ENCODE peak calls at places on chromosomes 12 and 14, in seven cellular contexts. K is CD4-positive, alpha-beta memory T cell; I is aorta; G is heart left ventricle; W is mucosa of descending colon; B is OCI-LY7; M is ascending aorta. Y is an unnamed sample.

GRCh38 chr12:98154850-98155249 is 360.5 kb upstream of the TMPO start:
- DNase-seq in B (peak), W (peak), M (no peak), K (no peak), G (no peak), I (no peak), Y (no peak)

GRCh38 chr12:98352218-98352811 is 163.1 kb upstream of the TMPO start:
- DNase-seq in M (no peak), G (no peak), W (no peak), K (no peak), I (no peak), B (no peak), Y (no peak)

GRCh38 chr14:95156765-95157194 is 549 bp downstream of the DICER1 start:
- DNase-seq in W (peak), G (peak), B (peak), M (no peak), K (no peak), I (peak), Y (peak)

GRCh38 chr12:53805801-53806200 is 54.0 kb upstream of the CISTR start:
- DNase-seq in B (no peak), I (no peak), W (no peak), M (no peak), G (no peak), K (no peak), Y (no peak)

GRCh38 chr14:68012861-68013260 is 193.3 kb downstream of the RAD51B start:
- DNase-seq in W (no peak), I (no peak), B (no peak), M (no peak), K (no peak), G (no peak), Y (no peak)

GRCh38 chr12:71551529-71551928 is 111.9 kb downstream of the LGR5 start:
- DNase-seq in K (no peak), I (no peak), M (no peak), W (no peak), G (no peak), B (peak), Y (no peak)

GRCh38 chr12:76123301-76124212 is 39.1 kb upstream of the NAP1L1 start:
- DNase-seq in K (no peak), W (no peak), B (no peak), I (no peak), G (no peak), M (no peak), Y (no peak)

GRCh38 chr12:109729837-109730200 is 16.2 kb downstream of the FAM222A start:
- DNase-seq in G (peak), W (no peak), K (no peak), M (no peak), I (peak), B (no peak), Y (no peak)

GRCh38 chr12:12745576-12746211 is 28.5 kb downstream of the CDKN1B start:
- DNase-seq in M (no peak), W (no peak), B (no peak), K (no peak), G (no peak), I (no peak), Y (no peak)

GRCh38 chr14:100688598-100689499 is 37.8 kb upstream of the DLK1 start:
- DNase-seq in I (no peak), B (no peak), M (no peak), G (no peak), W (no peak), K (no peak), Y (no peak)

GRCh38 chr12:5665615-5666014 is 233.7 kb downstream of the NTF3 start:
- DNase-seq in W (no peak), B (no peak), G (no peak), I (peak), M (no peak), K (no peak), Y (no peak)

GRCh38 chr12:108151505-108152178 is 22.6 kb downstream of the WSCD2 start:
- DNase-seq in K (no peak), G (no peak), W (no peak), I (no peak), M (no peak), B (no peak), Y (no peak)

GRCh38 chr12:25784669-25785068 is 173.8 kb upstream of the RASSF8 start:
- DNase-seq in I (no peak), K (no peak), G (no peak), M (no peak), W (no peak), B (no peak), Y (no peak)
- H3K4me3 ChIP-seq in I (no peak), K (no peak), G (no peak), M (no peak), W (no peak), B (no peak), Y (no peak)

DNA sequence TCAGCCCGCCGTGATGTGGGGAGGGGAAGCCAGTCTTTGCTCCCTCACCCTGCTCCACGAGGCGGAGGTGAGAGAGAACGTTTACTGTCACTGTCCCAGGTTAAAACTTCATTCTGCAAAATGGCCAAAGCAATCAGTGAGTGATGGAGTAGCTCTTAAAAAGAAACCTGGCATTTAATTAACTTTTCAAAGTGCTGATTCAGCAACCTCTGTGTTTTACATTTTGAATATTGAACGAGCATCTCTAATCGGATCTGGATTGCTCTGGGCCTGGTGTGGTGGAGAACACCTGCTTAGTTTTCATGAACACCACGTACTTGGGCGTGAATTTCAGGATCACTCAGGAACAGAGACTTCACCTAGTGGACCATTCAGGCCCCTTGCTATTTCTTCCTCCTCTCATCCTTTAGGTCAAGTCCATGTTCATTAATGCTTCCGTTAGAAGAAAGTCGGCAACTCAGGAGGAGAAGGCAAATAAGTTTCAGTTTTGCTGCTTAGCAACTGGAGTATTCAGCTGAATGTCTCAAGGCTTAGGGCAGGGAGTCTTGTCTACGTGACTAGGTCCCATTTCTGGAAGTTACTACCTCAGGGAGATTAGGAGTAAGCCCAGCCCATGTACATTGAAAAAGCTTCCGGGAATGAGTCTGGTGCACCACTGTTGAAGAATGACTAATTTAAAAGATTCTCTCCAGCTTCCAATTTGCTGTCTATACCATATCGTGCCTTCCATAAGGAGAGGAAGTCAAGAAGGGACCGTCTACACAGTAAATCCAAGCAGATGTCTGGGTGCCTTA is 68.2 kb downstream of the IFT43 start:
- DNase-seq in W (no peak), K (no peak), M (no peak), I (no peak), B (no peak), G (no peak), Y (no peak)
- H3K4me3 ChIP-seq in W (no peak), K (no peak), M (no peak), I (no peak), B (no peak), G (no peak), Y (no peak)

DNA sequence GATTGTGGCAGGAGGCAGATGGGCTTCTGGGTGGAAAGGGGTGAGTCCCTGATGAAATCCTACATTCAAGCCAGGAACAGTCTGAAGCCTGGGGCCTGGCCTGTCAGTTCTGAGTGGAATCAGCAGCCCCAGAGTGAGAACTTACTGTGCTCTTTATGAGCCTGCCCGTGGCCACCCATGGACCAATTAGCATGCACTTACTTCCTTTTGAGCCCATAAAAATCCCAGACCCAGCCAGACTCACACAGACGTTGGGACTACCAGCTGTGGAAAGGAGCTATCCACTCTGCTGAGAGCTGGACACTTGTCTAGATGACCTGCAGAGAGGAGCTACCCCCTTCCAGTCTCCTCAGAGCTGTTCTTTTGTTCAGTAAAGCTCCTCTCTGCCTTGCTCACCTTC is 104.5 kb downstream of the MNAT1 start:
- DNase-seq in K (no peak), I (no peak), W (no peak), B (no peak), G (no peak), M (no peak), Y (no peak)
- H3K4me3 ChIP-seq in K (no peak), I (no peak), W (no peak), B (no peak), G (no peak), M (no peak), Y (no peak)

GRCh38 chr14:88005978-88006851 is 1.3 kb downstream of the GPR65 start:
- DNase-seq in W (peak), M (no peak), B (peak), G (no peak), I (peak), K (peak), Y (no peak)
- H3K4me3 ChIP-seq in W (no peak), M (peak), B (peak), G (no peak), I (no peak), K (peak), Y (no peak)

GRCh38 chr12:9702239-9702638 is 30.7 kb downstream of the CLECL1 start:
- DNase-seq in G (no peak), M (no peak), I (no peak), W (no peak), B (no peak), K (peak), Y (no peak)
- H3K4me3 ChIP-seq in G (no peak), M (no peak), I (no peak), W (no peak), B (no peak), K (peak), Y (no peak)

GRCh38 chr14:102138535-102138934 is 1.2 kb upstream of the WDR20 start:
- DNase-seq in K (no peak), W (no peak), M (no peak), I (no peak), B (no peak), G (no peak), Y (no peak)

GRCh38 chr14:102140027-102140749 is 491 bp downstream of the WDR20 start:
- DNase-seq in K (peak), G (peak), W (peak), I (peak), M (no peak), B (peak), Y (no peak)

GRCh38 chr14:102140750-102141145 is 1.1 kb downstream of the WDR20 start:
- DNase-seq in G (no peak), I (no peak), W (no peak), K (no peak), M (no peak), B (no peak), Y (no peak)

GRCh38 chr14:102139248-102140026 is at the start of gene WDR20:
- DNase-seq in K (peak), B (peak), I (peak), M (peak), G (peak), W (peak), Y (peak)

DNA sequence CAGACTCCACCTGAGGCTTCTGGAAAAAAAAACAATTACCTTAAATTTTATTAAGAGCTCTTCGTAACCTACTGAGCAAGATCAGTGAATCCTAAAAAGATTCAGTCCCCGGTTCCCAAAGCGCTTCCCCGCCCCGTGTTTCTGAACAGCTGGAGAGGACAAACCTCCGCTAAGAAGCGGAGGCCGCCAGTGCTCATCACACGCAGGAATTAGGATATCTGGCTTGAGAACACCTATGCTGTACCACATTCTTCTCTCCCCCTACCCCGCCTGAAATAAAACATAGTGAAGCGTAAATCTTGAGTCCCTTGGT is 806 bp upstream of the WDR20 start:
- DNase-seq in W (no peak), I (no peak), K (no peak), B (no peak), G (no peak), M (no peak), Y (no peak)
- H3K4me3 ChIP-seq in W (peak), I (peak), K (peak), B (peak), G (peak), M (peak), Y (peak)

GRCh38 chr12:14216405-14217294 is 148.8 kb upstream of the ATF7IP start:
- DNase-seq in W (no peak), G (no peak), K (peak), M (no peak), I (no peak), B (no peak), Y (no peak)
- H3K4me3 ChIP-seq in W (no peak), G (no peak), K (peak), M (peak), I (no peak), B (peak), Y (peak)

DNA sequence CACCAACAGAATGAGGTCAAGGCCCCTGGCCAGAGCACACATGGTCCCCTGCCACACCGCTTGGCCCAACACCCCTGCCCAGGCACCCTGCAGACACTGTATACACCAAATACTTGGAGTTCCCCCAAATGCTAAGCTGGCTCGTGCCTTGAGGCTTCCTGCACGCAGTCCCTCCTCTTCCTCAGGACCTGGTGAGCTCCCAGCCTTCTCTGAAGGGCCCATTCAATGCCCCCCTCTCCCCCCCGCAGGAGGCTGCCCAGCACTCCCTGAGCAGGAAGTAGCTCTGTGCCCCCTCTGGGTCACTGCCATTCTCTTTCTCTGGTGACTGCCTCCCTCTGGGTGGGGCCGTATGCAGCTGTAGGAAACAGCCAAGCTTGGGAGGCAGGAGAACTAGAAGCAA is 75.3 kb downstream of the ITPK1 start:
- DNase-seq in B (no peak), I (no peak), M (no peak), K (no peak), G (peak), W (peak), Y (no peak)
- H3K4me3 ChIP-seq in B (no peak), I (no peak), M (no peak), K (no peak), G (no peak), W (no peak), Y (no peak)

GRCh38 chr12:85274076-85274415 is 6.0 kb upstream of the ALX1 start:
- DNase-seq in B (no peak), M (no peak), K (no peak), I (no peak), G (no peak), W (no peak), Y (no peak)

GRCh38 chr12:85278598-85279448 is 1.2 kb upstream of the ALX1 start:
- DNase-seq in M (no peak), B (no peak), W (no peak), I (no peak), K (no peak), G (no peak), Y (no peak)

GRCh38 chr12:85275359-85275758 is 4.7 kb upstream of the ALX1 start:
- DNase-seq in W (no peak), B (no peak), I (no peak), G (no peak), M (no peak), K (no peak), Y (no peak)

GRCh38 chr12:85277900-85278597 is 2.0 kb upstream of the ALX1 start:
- DNase-seq in K (no peak), I (peak), G (no peak), W (peak), B (no peak), M (no peak), Y (no peak)

DNA sequence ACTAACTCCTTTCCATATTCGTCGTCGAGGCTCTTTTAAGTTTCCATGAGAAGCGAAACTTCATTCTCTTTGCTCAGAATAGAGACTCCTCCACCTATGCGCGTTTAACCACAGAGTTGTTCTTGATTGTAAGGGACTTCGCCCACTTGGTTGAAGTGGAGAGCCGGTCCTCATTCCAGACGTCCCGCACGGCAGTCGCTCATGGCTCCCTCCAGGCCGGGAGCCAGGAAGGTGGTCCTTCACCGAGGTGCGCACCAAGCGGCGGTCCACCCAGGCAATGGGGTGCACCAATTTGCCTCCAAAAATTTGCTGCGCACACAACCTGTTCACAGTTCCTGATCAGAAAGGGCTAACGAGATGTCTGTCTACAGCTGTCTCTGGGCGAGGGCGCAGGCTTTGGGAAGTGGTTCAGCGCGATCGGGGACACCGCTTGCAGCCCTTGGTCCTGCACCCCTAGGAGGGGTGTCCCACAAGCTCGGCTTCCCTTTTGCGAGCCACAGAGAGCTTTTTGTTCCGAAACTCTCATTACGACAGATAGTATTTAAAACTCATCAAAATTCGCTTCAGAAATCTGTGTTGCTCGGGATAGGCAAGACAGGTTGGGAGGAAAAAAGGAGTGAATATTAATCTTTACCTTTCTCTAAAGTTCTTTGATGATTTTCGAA is 6.5 kb upstream of the ALX1 start:
- DNase-seq in G (no peak), M (no peak), I (peak), K (no peak), W (no peak), B (no peak), Y (no peak)
- H3K4me3 ChIP-seq in G (no peak), M (no peak), I (no peak), K (no peak), W (no peak), B (no peak), Y (no peak)

DNA sequence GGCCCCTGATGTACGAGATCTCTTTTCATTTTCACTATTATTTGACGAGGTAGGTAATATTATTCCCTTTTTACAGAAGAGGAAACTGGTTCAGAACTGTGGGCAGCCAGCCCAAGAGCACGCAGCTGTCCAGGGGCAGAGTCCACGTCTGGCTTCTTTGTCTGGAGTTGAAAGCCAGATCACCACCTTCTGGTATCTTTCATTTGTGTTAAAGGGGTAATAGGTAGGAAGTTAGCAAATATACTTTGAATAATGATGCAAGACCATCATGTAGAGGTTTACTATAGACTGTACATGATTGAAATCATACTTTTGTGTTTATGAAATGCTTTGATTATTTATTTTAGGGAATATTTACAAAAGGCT is 144.1 kb upstream of the AMIGO2 start:
- DNase-seq in K (no peak), W (peak), M (no peak), B (no peak), I (peak), G (peak), Y (no peak)
- H3K4me3 ChIP-seq in K (no peak), W (no peak), M (peak), B (peak), I (no peak), G (no peak), Y (no peak)

Y was measured in tibial nerve.